ENCODE peak calls at places on chromosomes 6 and 20, in nine cellular contexts. One of them, this sample, is unnamed.

GRCh38 chr6:52566853-52567279 is 10.0 kb downstream of the TRAM2 start:
- DNase-seq in endothelial cell of umbilical vein: peak; percentile 41
- DNase-seq in SK-N-SH: no peak
- DNase-seq in psoas muscle: peak; percentile 21
- DNase-seq in ovary: no peak
- DNase-seq in right lobe of liver: no peak
- DNase-seq in esophagus squamous epithelium: no peak
- DNase-seq in GM23248: peak; percentile 96
- DNase-seq in RWPE2: peak; percentile 75
- DNase-seq in this sample: no peak

GRCh38 chr6:89281779-89282246 is 33.3 kb downstream of the GABRR2 start:
- DNase-seq in endothelial cell of umbilical vein: peak; percentile 47
- DNase-seq in SK-N-SH: peak; percentile 65
- DNase-seq in psoas muscle: no peak
- DNase-seq in ovary: no peak
- DNase-seq in right lobe of liver: no peak
- DNase-seq in esophagus squamous epithelium: no peak
- DNase-seq in GM23248: peak; percentile 51
- DNase-seq in RWPE2: no peak
- DNase-seq in this sample: no peak

GRCh38 chr20:40797425-40797824 is 108.4 kb upstream of the MAFB start:
- DNase-seq in endothelial cell of umbilical vein: no peak
- DNase-seq in SK-N-SH: no peak
- DNase-seq in psoas muscle: no peak
- DNase-seq in ovary: no peak
- DNase-seq in right lobe of liver: no peak
- DNase-seq in esophagus squamous epithelium: no peak
- DNase-seq in GM23248: peak; percentile 36
- DNase-seq in RWPE2: peak; percentile 22
- DNase-seq in this sample: no peak

GRCh38 chr6:23106951-23107350 is 537.6 kb downstream of the HDGFL1 start:
- DNase-seq in endothelial cell of umbilical vein: no peak
- DNase-seq in SK-N-SH: no peak
- DNase-seq in psoas muscle: no peak
- DNase-seq in ovary: no peak
- DNase-seq in right lobe of liver: no peak
- DNase-seq in esophagus squamous epithelium: no peak
- DNase-seq in GM23248: peak; percentile 73
- DNase-seq in RWPE2: no peak
- DNase-seq in this sample: no peak

GRCh38 chr20:13301596-13301995 is 80.5 kb downstream of the ISM1 start:
- DNase-seq in endothelial cell of umbilical vein: no peak
- DNase-seq in SK-N-SH: no peak
- DNase-seq in psoas muscle: no peak
- DNase-seq in ovary: no peak
- DNase-seq in right lobe of liver: no peak
- DNase-seq in esophagus squamous epithelium: no peak
- DNase-seq in GM23248: no peak
- DNase-seq in RWPE2: no peak
- DNase-seq in this sample: peak; percentile 12

GRCh38 chr20:48295966-48296421 is 510.7 kb upstream of the SULF2 start:
- DNase-seq in endothelial cell of umbilical vein: peak; percentile 57
- DNase-seq in SK-N-SH: no peak
- DNase-seq in psoas muscle: no peak
- DNase-seq in ovary: no peak
- DNase-seq in right lobe of liver: no peak
- DNase-seq in esophagus squamous epithelium: no peak
- DNase-seq in GM23248: peak; percentile 82
- DNase-seq in RWPE2: no peak
- DNase-seq in this sample: no peak

GRCh38 chr6:129269076-129269475 is 386.1 kb downstream of the LAMA2 start:
- DNase-seq in endothelial cell of umbilical vein: no peak
- DNase-seq in SK-N-SH: no peak
- DNase-seq in psoas muscle: no peak
- DNase-seq in ovary: no peak
- DNase-seq in right lobe of liver: no peak
- DNase-seq in esophagus squamous epithelium: no peak
- DNase-seq in GM23248: no peak
- DNase-seq in RWPE2: no peak
- DNase-seq in this sample: no peak

GRCh38 chr6:29958916-29959315 is 16.6 kb downstream of the HLA-A start:
- DNase-seq in endothelial cell of umbilical vein: peak; percentile 22
- DNase-seq in SK-N-SH: no peak
- DNase-seq in psoas muscle: no peak
- DNase-seq in ovary: no peak
- DNase-seq in right lobe of liver: no peak
- DNase-seq in esophagus squamous epithelium: no peak
- DNase-seq in GM23248: no peak
- DNase-seq in RWPE2: no peak
- DNase-seq in this sample: no peak

GRCh38 chr20:60102665-60103210 is 144.5 kb downstream of the CDH26 start:
- DNase-seq in endothelial cell of umbilical vein: no peak
- DNase-seq in SK-N-SH: no peak
- DNase-seq in psoas muscle: no peak
- DNase-seq in ovary: no peak
- DNase-seq in right lobe of liver: no peak
- DNase-seq in esophagus squamous epithelium: no peak
- DNase-seq in GM23248: no peak
- DNase-seq in RWPE2: peak; percentile 65
- DNase-seq in this sample: no peak

GRCh38 chr20:12916699-12917098 is 92.1 kb upstream of the SPTLC3 start:
- DNase-seq in endothelial cell of umbilical vein: no peak
- DNase-seq in SK-N-SH: no peak
- DNase-seq in psoas muscle: no peak
- DNase-seq in ovary: no peak
- DNase-seq in right lobe of liver: no peak
- DNase-seq in esophagus squamous epithelium: no peak
- DNase-seq in GM23248: peak; percentile 5
- DNase-seq in RWPE2: no peak
- DNase-seq in this sample: no peak

GRCh38 chr6:146915671-146916127 is 288.5 kb upstream of the STXBP5 start:
- DNase-seq in endothelial cell of umbilical vein: peak; percentile 60
- DNase-seq in SK-N-SH: no peak
- DNase-seq in psoas muscle: no peak
- DNase-seq in ovary: no peak
- DNase-seq in right lobe of liver: no peak
- DNase-seq in esophagus squamous epithelium: no peak
- DNase-seq in GM23248: peak; percentile 81
- DNase-seq in RWPE2: no peak
- DNase-seq in this sample: peak; percentile 8

GRCh38 chr6:7431594-7432390 is 42.2 kb downstream of the RIOK1 start:
- DNase-seq in endothelial cell of umbilical vein: no peak
- DNase-seq in SK-N-SH: no peak
- DNase-seq in psoas muscle: no peak
- DNase-seq in ovary: no peak
- DNase-seq in right lobe of liver: no peak
- DNase-seq in esophagus squamous epithelium: no peak
- DNase-seq in GM23248: no peak
- DNase-seq in RWPE2: no peak
- DNase-seq in this sample: no peak

GRCh38 chr20:2353231-2353630 is 27.5 kb upstream of the TGM6 start:
- DNase-seq in endothelial cell of umbilical vein: no peak
- DNase-seq in SK-N-SH: no peak
- DNase-seq in psoas muscle: no peak
- DNase-seq in ovary: no peak
- DNase-seq in right lobe of liver: no peak
- DNase-seq in esophagus squamous epithelium: no peak
- DNase-seq in GM23248: no peak
- DNase-seq in RWPE2: no peak
- DNase-seq in this sample: no peak

GRCh38 chr6:51495016-51495805 is 592.2 kb downstream of the PKHD1 start:
- DNase-seq in endothelial cell of umbilical vein: no peak
- DNase-seq in SK-N-SH: no peak
- DNase-seq in psoas muscle: no peak
- DNase-seq in ovary: no peak
- DNase-seq in right lobe of liver: peak; percentile 45
- DNase-seq in esophagus squamous epithelium: no peak
- DNase-seq in GM23248: no peak
- DNase-seq in RWPE2: no peak
- DNase-seq in this sample: no peak
- H3K27ac ChIP-seq in endothelial cell of umbilical vein: no peak overlapping the region
- H3K27ac ChIP-seq in SK-N-SH: no peak overlapping the region
- H3K27ac ChIP-seq in psoas muscle: no peak overlapping the region
- H3K27ac ChIP-seq in ovary: no peak overlapping the region
- H3K27ac ChIP-seq in right lobe of liver: no peak overlapping the region
- H3K27ac ChIP-seq in esophagus squamous epithelium: no peak overlapping the region
- H3K27ac ChIP-seq in GM23248: no peak overlapping the region
- H3K27ac ChIP-seq in RWPE2: no peak overlapping the region
- H3K27ac ChIP-seq in this sample: no peak overlapping the region

GRCh38 chr6:112800916-112801315 is 453.8 kb downstream of the RFPL4B start:
- DNase-seq in endothelial cell of umbilical vein: no peak
- DNase-seq in SK-N-SH: no peak
- DNase-seq in psoas muscle: no peak
- DNase-seq in ovary: no peak
- DNase-seq in right lobe of liver: no peak
- DNase-seq in esophagus squamous epithelium: no peak
- DNase-seq in GM23248: peak; percentile 7
- DNase-seq in RWPE2: no peak
- DNase-seq in this sample: no peak

GRCh38 chr6:112795316-112795715 is 448.2 kb downstream of the RFPL4B start:
- DNase-seq in endothelial cell of umbilical vein: no peak
- DNase-seq in SK-N-SH: no peak
- DNase-seq in psoas muscle: no peak
- DNase-seq in ovary: no peak
- DNase-seq in right lobe of liver: no peak
- DNase-seq in esophagus squamous epithelium: no peak
- DNase-seq in GM23248: no peak
- DNase-seq in RWPE2: no peak
- DNase-seq in this sample: no peak

GRCh38 chr6:112799889-112800288 is 452.8 kb downstream of the RFPL4B start:
- DNase-seq in endothelial cell of umbilical vein: no peak
- DNase-seq in SK-N-SH: no peak
- DNase-seq in psoas muscle: no peak
- DNase-seq in ovary: no peak
- DNase-seq in right lobe of liver: no peak
- DNase-seq in esophagus squamous epithelium: no peak
- DNase-seq in GM23248: no peak
- DNase-seq in RWPE2: no peak
- DNase-seq in this sample: no peak

GRCh38 chr6:112800439-112800838 is 453.3 kb downstream of the RFPL4B start:
- DNase-seq in endothelial cell of umbilical vein: no peak
- DNase-seq in SK-N-SH: no peak
- DNase-seq in psoas muscle: no peak
- DNase-seq in ovary: no peak
- DNase-seq in right lobe of liver: no peak
- DNase-seq in esophagus squamous epithelium: no peak
- DNase-seq in GM23248: peak; percentile 37
- DNase-seq in RWPE2: no peak
- DNase-seq in this sample: no peak

GRCh38 chr6:112796712-112797111 is 449.6 kb downstream of the RFPL4B start:
- DNase-seq in endothelial cell of umbilical vein: no peak
- DNase-seq in SK-N-SH: no peak
- DNase-seq in psoas muscle: no peak
- DNase-seq in ovary: no peak
- DNase-seq in right lobe of liver: no peak
- DNase-seq in esophagus squamous epithelium: no peak
- DNase-seq in GM23248: no peak
- DNase-seq in RWPE2: no peak
- DNase-seq in this sample: no peak
- H3K27ac ChIP-seq in endothelial cell of umbilical vein: no peak overlapping the region
- H3K27ac ChIP-seq in SK-N-SH: no peak overlapping the region
- H3K27ac ChIP-seq in psoas muscle: no peak overlapping the region
- H3K27ac ChIP-seq in ovary: no peak overlapping the region
- H3K27ac ChIP-seq in right lobe of liver: no peak overlapping the region
- H3K27ac ChIP-seq in esophagus squamous epithelium: no peak overlapping the region
- H3K27ac ChIP-seq in GM23248: no peak overlapping the region
- H3K27ac ChIP-seq in RWPE2: no peak overlapping the region
- H3K27ac ChIP-seq in this sample: no peak overlapping the region

GRCh38 chr6:157541618-157542404 is 160.8 kb downstream of the ZDHHC14 start:
- DNase-seq in endothelial cell of umbilical vein: no peak
- DNase-seq in SK-N-SH: no peak
- DNase-seq in psoas muscle: no peak
- DNase-seq in ovary: no peak
- DNase-seq in right lobe of liver: no peak
- DNase-seq in esophagus squamous epithelium: no peak
- DNase-seq in GM23248: no peak
- DNase-seq in RWPE2: no peak
- DNase-seq in this sample: no peak
- H3K27ac ChIP-seq in endothelial cell of umbilical vein: no peak overlapping the region
- H3K27ac ChIP-seq in SK-N-SH: no peak overlapping the region
- H3K27ac ChIP-seq in psoas muscle: peak overlapping the region; percentile 67
- H3K27ac ChIP-seq in ovary: no peak overlapping the region
- H3K27ac ChIP-seq in right lobe of liver: no peak overlapping the region
- H3K27ac ChIP-seq in esophagus squamous epithelium: no peak overlapping the region
- H3K27ac ChIP-seq in GM23248: no peak overlapping the region
- H3K27ac ChIP-seq in RWPE2: no peak overlapping the region
- H3K27ac ChIP-seq in this sample: no peak overlapping the region

GRCh38 chr6:28004350-28005123 is 47.5 kb downstream of the OR2B6 start:
- DNase-seq in endothelial cell of umbilical vein: no peak
- DNase-seq in SK-N-SH: no peak
- DNase-seq in psoas muscle: no peak
- DNase-seq in ovary: no peak
- DNase-seq in right lobe of liver: no peak
- DNase-seq in esophagus squamous epithelium: no peak
- DNase-seq in GM23248: no peak
- DNase-seq in RWPE2: no peak
- DNase-seq in this sample: no peak

GRCh38 chr6:28005975-28006374 is 48.9 kb downstream of the OR2B6 start:
- DNase-seq in endothelial cell of umbilical vein: no peak
- DNase-seq in SK-N-SH: no peak
- DNase-seq in psoas muscle: no peak
- DNase-seq in ovary: no peak
- DNase-seq in right lobe of liver: no peak
- DNase-seq in esophagus squamous epithelium: no peak
- DNase-seq in GM23248: no peak
- DNase-seq in RWPE2: no peak
- DNase-seq in this sample: no peak

GRCh38 chr6:28003661-28004060 is 46.6 kb downstream of the OR2B6 start:
- DNase-seq in endothelial cell of umbilical vein: no peak
- DNase-seq in SK-N-SH: no peak
- DNase-seq in psoas muscle: no peak
- DNase-seq in ovary: no peak
- DNase-seq in right lobe of liver: no peak
- DNase-seq in esophagus squamous epithelium: no peak
- DNase-seq in GM23248: no peak
- DNase-seq in RWPE2: no peak
- DNase-seq in this sample: no peak

GRCh38 chr6:28003059-28003458 is 46.0 kb downstream of the OR2B6 start:
- DNase-seq in endothelial cell of umbilical vein: no peak
- DNase-seq in SK-N-SH: no peak
- DNase-seq in psoas muscle: no peak
- DNase-seq in ovary: no peak
- DNase-seq in right lobe of liver: no peak
- DNase-seq in esophagus squamous epithelium: no peak
- DNase-seq in GM23248: no peak
- DNase-seq in RWPE2: no peak
- DNase-seq in this sample: no peak

GRCh38 chr6:28005124-28005662 is 48.2 kb downstream of the OR2B6 start:
- DNase-seq in endothelial cell of umbilical vein: no peak
- DNase-seq in SK-N-SH: no peak
- DNase-seq in psoas muscle: no peak
- DNase-seq in ovary: no peak
- DNase-seq in right lobe of liver: no peak
- DNase-seq in esophagus squamous epithelium: no peak
- DNase-seq in GM23248: no peak
- DNase-seq in RWPE2: no peak
- DNase-seq in this sample: no peak
- H3K27ac ChIP-seq in endothelial cell of umbilical vein: no peak overlapping the region
- H3K27ac ChIP-seq in SK-N-SH: no peak overlapping the region
- H3K27ac ChIP-seq in psoas muscle: no peak overlapping the region
- H3K27ac ChIP-seq in ovary: no peak overlapping the region
- H3K27ac ChIP-seq in right lobe of liver: no peak overlapping the region
- H3K27ac ChIP-seq in esophagus squamous epithelium: no peak overlapping the region
- H3K27ac ChIP-seq in GM23248: no peak overlapping the region
- H3K27ac ChIP-seq in RWPE2: no peak overlapping the region
- H3K27ac ChIP-seq in this sample: no peak overlapping the region